ENCODE peak calls at places on chromosomes 16 and 17, in nine cellular contexts. One of them, this sample, is unnamed.

GRCh38 chr16:6482861-6483530 is 849.6 kb upstream of the RBFOX1 start:
- DNase-seq in heart left ventricle: no peak
- DNase-seq in HCT116: no peak
- DNase-seq in glutamatergic neuron: peak
- DNase-seq in lung: no peak
- DNase-seq in transverse colon: no peak
- DNase-seq in tibial artery: no peak
- DNase-seq in RWPE1: no peak
- DNase-seq in NB4: no peak
- DNase-seq in this sample: no peak

GRCh38 chr17:29968271-29968670 is 26.8 kb downstream of the EFCAB5 start:
- DNase-seq in heart left ventricle: no peak
- DNase-seq in HCT116: no peak
- DNase-seq in glutamatergic neuron: no peak
- DNase-seq in lung: no peak
- DNase-seq in transverse colon: no peak
- DNase-seq in tibial artery: no peak
- DNase-seq in RWPE1: no peak
- DNase-seq in NB4: no peak
- DNase-seq in this sample: no peak

GRCh38 chr16:27498916-27499658 is 50.6 kb downstream of the GTF3C1 start:
- DNase-seq in heart left ventricle: no peak
- DNase-seq in HCT116: no peak
- DNase-seq in glutamatergic neuron: no peak
- DNase-seq in lung: no peak
- DNase-seq in transverse colon: no peak
- DNase-seq in tibial artery: no peak
- DNase-seq in RWPE1: no peak
- DNase-seq in NB4: no peak
- DNase-seq in this sample: no peak

GRCh38 chr17:82334204-82334621 is 647 bp upstream of the SECTM1 start:
- DNase-seq in heart left ventricle: no peak
- DNase-seq in HCT116: no peak
- DNase-seq in glutamatergic neuron: no peak
- DNase-seq in lung: no peak
- DNase-seq in transverse colon: no peak
- DNase-seq in tibial artery: no peak
- DNase-seq in RWPE1: no peak
- DNase-seq in NB4: no peak
- DNase-seq in this sample: no peak

GRCh38 chr17:80866050-80866793 is 125.4 kb upstream of the CHMP6 start:
- DNase-seq in heart left ventricle: peak
- DNase-seq in HCT116: peak
- DNase-seq in glutamatergic neuron: peak
- DNase-seq in lung: peak
- DNase-seq in transverse colon: peak
- DNase-seq in tibial artery: peak
- DNase-seq in RWPE1: peak
- DNase-seq in NB4: peak
- DNase-seq in this sample: peak

GRCh38 chr16:72837846-72838661 is 209.9 kb downstream of the ZFHX3 start:
- DNase-seq in heart left ventricle: no peak
- DNase-seq in HCT116: no peak
- DNase-seq in glutamatergic neuron: no peak
- DNase-seq in lung: no peak
- DNase-seq in transverse colon: no peak
- DNase-seq in tibial artery: no peak
- DNase-seq in RWPE1: no peak
- DNase-seq in NB4: no peak
- DNase-seq in this sample: no peak

GRCh38 chr17:19346351-19347255 is 15.9 kb downstream of the B9D1 start:
- DNase-seq in heart left ventricle: peak
- DNase-seq in HCT116: peak
- DNase-seq in glutamatergic neuron: no peak
- DNase-seq in lung: no peak
- DNase-seq in transverse colon: peak
- DNase-seq in tibial artery: peak
- DNase-seq in RWPE1: peak
- DNase-seq in NB4: peak
- DNase-seq in this sample: peak

GRCh38 chr17:70483624-70484023 is 314.3 kb downstream of the KCNJ2 start:
- DNase-seq in heart left ventricle: no peak
- DNase-seq in HCT116: no peak
- DNase-seq in glutamatergic neuron: no peak
- DNase-seq in lung: no peak
- DNase-seq in transverse colon: no peak
- DNase-seq in tibial artery: no peak
- DNase-seq in RWPE1: no peak
- DNase-seq in NB4: peak
- DNase-seq in this sample: no peak

GRCh38 chr16:5034167-5034523 is 410 bp upstream of the NAGPA start:
- DNase-seq in heart left ventricle: no peak
- DNase-seq in HCT116: no peak
- DNase-seq in glutamatergic neuron: no peak
- DNase-seq in lung: no peak
- DNase-seq in transverse colon: no peak
- DNase-seq in tibial artery: no peak
- DNase-seq in RWPE1: no peak
- DNase-seq in NB4: no peak
- DNase-seq in this sample: no peak

GRCh38 chr17:16379654-16380053 is 1.2 kb upstream of the UBB start:
- DNase-seq in heart left ventricle: no peak
- DNase-seq in HCT116: no peak
- DNase-seq in glutamatergic neuron: no peak
- DNase-seq in lung: no peak
- DNase-seq in transverse colon: no peak
- DNase-seq in tibial artery: no peak
- DNase-seq in RWPE1: no peak
- DNase-seq in NB4: no peak
- DNase-seq in this sample: no peak

GRCh38 chr17:9050801-9051401 is 29.6 kb downstream of the NTN1 start:
- DNase-seq in heart left ventricle: no peak
- DNase-seq in HCT116: peak
- DNase-seq in glutamatergic neuron: no peak
- DNase-seq in lung: peak
- DNase-seq in transverse colon: no peak
- DNase-seq in tibial artery: no peak
- DNase-seq in RWPE1: peak
- DNase-seq in NB4: no peak
- DNase-seq in this sample: no peak

GRCh38 chr17:76148015-76148326 is 6.9 kb upstream of the FOXJ1 start:
- DNase-seq in heart left ventricle: no peak
- DNase-seq in HCT116: no peak
- DNase-seq in glutamatergic neuron: no peak
- DNase-seq in lung: no peak
- DNase-seq in transverse colon: no peak
- DNase-seq in tibial artery: no peak
- DNase-seq in RWPE1: no peak
- DNase-seq in NB4: no peak
- DNase-seq in this sample: no peak
- TF ChIP-seq CTCF in heart left ventricle: no peak
- TF ChIP-seq CTCF in HCT116: no peak
- TF ChIP-seq CTCF in glutamatergic neuron: peak
- TF ChIP-seq CTCF in lung: no peak
- TF ChIP-seq CTCF in transverse colon: no peak
- TF ChIP-seq CTCF in tibial artery: no peak
- TF ChIP-seq CTCF in RWPE1: peak
- TF ChIP-seq CTCF in NB4: no peak
- TF ChIP-seq CTCF in this sample: no peak

DNA sequence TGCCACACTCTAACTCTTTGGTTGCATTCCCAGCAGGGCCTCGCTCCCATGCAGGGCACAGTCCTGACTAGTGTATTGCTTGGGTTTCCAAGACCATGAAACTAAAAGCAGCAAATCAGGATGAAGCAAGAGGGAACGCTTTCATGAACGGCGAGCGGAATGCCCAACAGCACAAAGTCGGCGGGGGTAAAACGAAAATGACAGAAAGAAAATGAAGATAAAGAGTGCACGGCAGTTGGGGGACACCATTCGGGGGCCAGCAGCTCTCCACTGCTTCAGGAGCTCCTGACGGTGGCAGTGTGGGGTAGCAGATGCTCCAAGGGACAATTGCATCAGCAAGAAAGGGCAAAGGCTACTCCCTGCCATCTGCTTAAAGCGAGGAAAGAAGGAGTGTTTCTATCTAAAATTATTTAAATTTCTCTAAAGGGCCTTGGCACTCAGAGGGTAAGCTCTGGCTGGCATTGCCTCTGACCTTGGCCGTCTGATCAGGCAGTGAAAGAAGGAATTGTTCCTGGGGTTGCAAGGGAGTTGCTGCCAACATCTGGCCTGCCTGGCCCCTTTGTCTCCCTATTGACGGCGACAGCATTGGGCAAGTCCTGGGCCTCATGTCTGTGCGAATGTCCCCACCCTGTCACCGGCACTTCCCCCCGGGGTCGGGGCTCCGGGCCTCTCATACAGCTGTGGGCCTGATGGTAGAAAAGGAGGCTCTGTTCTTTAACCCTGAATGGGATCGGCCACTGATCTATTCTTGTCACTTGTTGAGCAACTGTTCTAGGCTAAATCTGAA is 138.2 kb downstream of the CMIP start:
- DNase-seq in heart left ventricle: no peak
- DNase-seq in HCT116: no peak
- DNase-seq in glutamatergic neuron: no peak
- DNase-seq in lung: no peak
- DNase-seq in transverse colon: no peak
- DNase-seq in tibial artery: no peak
- DNase-seq in RWPE1: no peak
- DNase-seq in NB4: peak
- DNase-seq in this sample: no peak
- TF ChIP-seq CTCF in heart left ventricle: no peak
- TF ChIP-seq CTCF in HCT116: peak
- TF ChIP-seq CTCF in glutamatergic neuron: no peak
- TF ChIP-seq CTCF in lung: no peak
- TF ChIP-seq CTCF in transverse colon: peak
- TF ChIP-seq CTCF in tibial artery: no peak
- TF ChIP-seq CTCF in RWPE1: no peak
- TF ChIP-seq CTCF in NB4: peak
- TF ChIP-seq CTCF in this sample: no peak

GRCh38 chr16:81315271-81316175 is 761 bp downstream of the GAN start:
- DNase-seq in heart left ventricle: peak
- DNase-seq in HCT116: no peak
- DNase-seq in glutamatergic neuron: peak
- DNase-seq in lung: peak
- DNase-seq in transverse colon: peak
- DNase-seq in tibial artery: peak
- DNase-seq in RWPE1: peak
- DNase-seq in NB4: peak
- DNase-seq in this sample: peak

GRCh38 chr16:81313731-81314602 is 795 bp upstream of the GAN start:
- DNase-seq in heart left ventricle: no peak
- DNase-seq in HCT116: no peak
- DNase-seq in glutamatergic neuron: no peak
- DNase-seq in lung: no peak
- DNase-seq in transverse colon: no peak
- DNase-seq in tibial artery: no peak
- DNase-seq in RWPE1: no peak
- DNase-seq in NB4: no peak
- DNase-seq in this sample: no peak

GRCh38 chr16:81316176-81316496 is 1.4 kb downstream of the GAN start:
- DNase-seq in heart left ventricle: no peak
- DNase-seq in HCT116: no peak
- DNase-seq in glutamatergic neuron: no peak
- DNase-seq in lung: no peak
- DNase-seq in transverse colon: no peak
- DNase-seq in tibial artery: no peak
- DNase-seq in RWPE1: no peak
- DNase-seq in NB4: no peak
- DNase-seq in this sample: no peak

GRCh38 chr16:81311762-81312161 is 3.0 kb upstream of the GAN start:
- DNase-seq in heart left ventricle: no peak
- DNase-seq in HCT116: no peak
- DNase-seq in glutamatergic neuron: no peak
- DNase-seq in lung: no peak
- DNase-seq in transverse colon: no peak
- DNase-seq in tibial artery: no peak
- DNase-seq in RWPE1: no peak
- DNase-seq in NB4: no peak
- DNase-seq in this sample: no peak

GRCh38 chr16:81314603-81315270 is at the start of gene GAN:
- DNase-seq in heart left ventricle: peak
- DNase-seq in HCT116: peak
- DNase-seq in glutamatergic neuron: peak
- DNase-seq in lung: peak
- DNase-seq in transverse colon: peak
- DNase-seq in tibial artery: peak
- DNase-seq in RWPE1: peak
- DNase-seq in NB4: peak
- DNase-seq in this sample: peak
- TF ChIP-seq CTCF in heart left ventricle: no peak
- TF ChIP-seq CTCF in HCT116: no peak
- TF ChIP-seq CTCF in glutamatergic neuron: no peak
- TF ChIP-seq CTCF in lung: no peak
- TF ChIP-seq CTCF in transverse colon: no peak
- TF ChIP-seq CTCF in tibial artery: no peak
- TF ChIP-seq CTCF in RWPE1: no peak
- TF ChIP-seq CTCF in NB4: no peak
- TF ChIP-seq CTCF in this sample: no peak

GRCh38 chr16:67417333-67418061 is 1.2 kb upstream of the ZDHHC1 start:
- DNase-seq in heart left ventricle: no peak
- DNase-seq in HCT116: no peak
- DNase-seq in glutamatergic neuron: no peak
- DNase-seq in lung: no peak
- DNase-seq in transverse colon: no peak
- DNase-seq in tibial artery: no peak
- DNase-seq in RWPE1: no peak
- DNase-seq in NB4: no peak
- DNase-seq in this sample: no peak

GRCh38 chr16:67419502-67419901 is 3.2 kb upstream of the ZDHHC1 start:
- DNase-seq in heart left ventricle: no peak
- DNase-seq in HCT116: no peak
- DNase-seq in glutamatergic neuron: no peak
- DNase-seq in lung: no peak
- DNase-seq in transverse colon: no peak
- DNase-seq in tibial artery: no peak
- DNase-seq in RWPE1: no peak
- DNase-seq in NB4: no peak
- DNase-seq in this sample: no peak

GRCh38 chr16:67423015-67423414 is 6.7 kb upstream of the ZDHHC1 start:
- DNase-seq in heart left ventricle: no peak
- DNase-seq in HCT116: no peak
- DNase-seq in glutamatergic neuron: no peak
- DNase-seq in lung: no peak
- DNase-seq in transverse colon: no peak
- DNase-seq in tibial artery: no peak
- DNase-seq in RWPE1: no peak
- DNase-seq in NB4: no peak
- DNase-seq in this sample: no peak

GRCh38 chr16:67421030-67421429 is 4.8 kb upstream of the ZDHHC1 start:
- DNase-seq in heart left ventricle: no peak
- DNase-seq in HCT116: no peak
- DNase-seq in glutamatergic neuron: no peak
- DNase-seq in lung: no peak
- DNase-seq in transverse colon: no peak
- DNase-seq in tibial artery: no peak
- DNase-seq in RWPE1: no peak
- DNase-seq in NB4: no peak
- DNase-seq in this sample: no peak

DNA sequence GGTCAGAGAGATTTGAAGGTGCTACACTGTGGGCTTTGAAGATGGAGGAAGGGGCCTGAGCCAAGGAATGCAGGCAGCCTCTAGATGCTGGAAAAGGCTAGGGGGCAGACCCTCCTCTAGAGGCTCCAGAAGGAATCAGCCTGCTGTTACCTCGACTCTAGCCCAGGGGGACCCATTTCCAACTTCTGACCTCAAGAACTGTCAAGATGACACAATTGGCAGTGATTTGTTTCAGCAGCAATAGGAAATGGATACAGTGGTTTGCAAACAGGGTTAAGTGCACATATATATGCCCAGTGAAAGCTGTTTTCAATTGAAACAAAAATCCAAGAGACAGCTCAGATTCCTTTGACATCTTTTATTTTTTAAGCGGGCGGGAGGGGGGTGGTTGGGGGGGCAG is 3.7 kb upstream of the ZDHHC1 start:
- DNase-seq in heart left ventricle: no peak
- DNase-seq in HCT116: no peak
- DNase-seq in glutamatergic neuron: no peak
- DNase-seq in lung: no peak
- DNase-seq in transverse colon: no peak
- DNase-seq in tibial artery: no peak
- DNase-seq in RWPE1: no peak
- DNase-seq in NB4: no peak
- DNase-seq in this sample: no peak
- TF ChIP-seq CTCF in heart left ventricle: no peak
- TF ChIP-seq CTCF in HCT116: no peak
- TF ChIP-seq CTCF in glutamatergic neuron: no peak
- TF ChIP-seq CTCF in lung: no peak
- TF ChIP-seq CTCF in transverse colon: no peak
- TF ChIP-seq CTCF in tibial artery: no peak
- TF ChIP-seq CTCF in RWPE1: no peak
- TF ChIP-seq CTCF in NB4: no peak
- TF ChIP-seq CTCF in this sample: no peak